ENCODE peak calls at places on chromosomes 2 and 18, in four cellular contexts. H is fibroblast of the aortic adventitia, E is IMR-90, M is right lobe of liver. G is an unnamed sample.

GRCh38 chr2:75641587-75641986 is 5.0 kb upstream of the MRPL19 start:
- DNase-seq in H (peak), E (peak), M (no peak), G (no peak)

GRCh38 chr18:44778788-44779187 is 98.1 kb downstream of the SETBP1 start:
- DNase-seq in H (no peak), E (no peak), M (no peak), G (no peak)

GRCh38 chr2:50438293-50438692 is 593.6 kb downstream of the NRXN1 start:
- DNase-seq in H (no peak), E (no peak), M (no peak), G (no peak)

GRCh38 chr2:43075054-43075593 is 151.3 kb downstream of the ZFP36L2 start:
- DNase-seq in H (peak), E (peak), M (no peak), G (no peak)

GRCh38 chr2:178796079-178796677 is 11.0 kb downstream of the TTN start:
- DNase-seq in H (peak), E (peak), M (no peak), G (no peak)

GRCh38 chr2:192314800-192315481 is 120.2 kb upstream of the TMEFF2 start:
- DNase-seq in H (no peak), E (no peak), M (no peak), G (peak)

GRCh38 chr2:37570773-37571570 is 100.5 kb downstream of the CDC42EP3 start:
- DNase-seq in H (peak), E (peak), M (no peak), G (no peak)

GRCh38 chr2:142044168-142044567 is 86.6 kb downstream of the LRP1B start:
- DNase-seq in H (no peak), E (no peak), M (no peak), G (no peak)

GRCh38 chr2:100012575-100012974 is 129.8 kb downstream of the AFF3 start:
- DNase-seq in H (no peak), E (peak), M (no peak), G (no peak)

GRCh38 chr18:72738136-72738535 is 129.7 kb downstream of the NETO1 start:
- DNase-seq in H (no peak), E (no peak), M (no peak), G (no peak)

GRCh38 chr2:113105047-113105446 is 22.4 kb upstream of the IL1RN start:
- DNase-seq in H (peak), E (peak), M (no peak), G (no peak)

GRCh38 chr2:235168174-235168979 is 216.6 kb downstream of the SH3BP4 start:
- DNase-seq in H (no peak), E (no peak), M (no peak), G (no peak)

GRCh38 chr2:120948662-120949011 is 213.0 kb downstream of the GLI2 start:
- DNase-seq in H (no peak), E (no peak), M (no peak), G (no peak)

GRCh38 chr2:226995625-226996041 is 159.8 kb downstream of the RHBDD1 start:
- DNase-seq in H (peak), E (peak), M (peak), G (no peak)

GRCh38 chr2:61426267-61426897 is 44.5 kb downstream of the USP34 start:
- DNase-seq in H (no peak), E (no peak), M (no peak), G (no peak)

GRCh38 chr18:24497052-24497754 is 36.8 kb downstream of the HRH4 start:
- DNase-seq in H (peak), E (peak), M (no peak), G (no peak)

GRCh38 chr18:39555511-39555910 is 1989.9 kb upstream of the CELF4 start:
- DNase-seq in H (no peak), E (no peak), M (no peak), G (no peak)

GRCh38 chr18:422966-423365 is 77.5 kb downstream of the COLEC12 start:
- DNase-seq in H (no peak), E (no peak), M (no peak), G (no peak)

GRCh38 chr18:6194640-6195039 is 220.1 kb downstream of the L3MBTL4 start:
- DNase-seq in H (no peak), E (no peak), M (no peak), G (no peak)

GRCh38 chr2:224983719-224984388 is 58.4 kb downstream of the DOCK10 start:
- DNase-seq in H (peak), E (peak), M (no peak), G (no peak)

GRCh38 chr2:186605041-186605440 is 15.2 kb downstream of the ITGAV start:
- DNase-seq in H (peak), E (no peak), M (peak), G (no peak)

GRCh38 chr2:207073791-207074678 is 91.7 kb downstream of the KLF7 start:
- DNase-seq in H (no peak), E (peak), M (peak), G (no peak)

GRCh38 chr2:231297108-231297908 is 98.2 kb upstream of the B3GNT7 start:
- DNase-seq in H (peak), E (peak), M (peak), G (no peak)

GRCh38 chr2:209441541-209441940 is 17.7 kb downstream of the MAP2 start:
- DNase-seq in H (peak), E (no peak), M (no peak), G (no peak)

DNA sequence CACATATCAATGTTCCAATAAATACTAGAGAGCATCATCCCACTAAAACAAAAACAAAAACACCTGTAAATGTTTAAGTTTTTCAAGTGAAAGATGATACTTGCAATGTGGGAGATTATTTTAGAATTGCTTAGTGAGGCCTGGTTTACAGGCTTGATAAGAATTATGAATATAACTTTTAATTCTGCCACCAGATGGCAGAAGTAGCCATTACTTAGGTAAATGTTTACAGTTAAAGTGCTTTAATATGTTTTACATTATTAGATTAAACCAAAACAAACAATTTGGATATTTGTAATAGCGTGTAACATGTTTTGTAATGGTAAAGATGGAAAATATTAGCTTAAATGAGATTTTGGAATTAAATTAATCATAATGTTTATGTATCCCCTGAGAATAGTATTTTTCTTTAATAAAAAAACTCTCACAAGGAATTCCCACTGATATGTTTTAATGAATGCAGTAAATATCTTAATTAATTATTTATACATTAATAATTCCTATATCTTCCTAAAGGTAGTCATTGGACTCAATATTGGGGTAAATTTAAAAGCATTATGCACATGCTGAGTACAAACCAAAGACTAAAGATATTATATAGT is 522.0 kb downstream of the SPAG16 start:
- DNase-seq in H (peak), E (peak), M (no peak), G (no peak)
- TF ChIP-seq CTCF in H (peak), E (peak), M (peak), G (peak)

GRCh38 chr18:9716375-9716774 is 8.3 kb downstream of the RAB31 start:
- DNase-seq in H (no peak), E (no peak), M (no peak), G (no peak)
- TF ChIP-seq CTCF in H (no peak), E (no peak), M (no peak), G (no peak)

GRCh38 chr2:30336978-30337841 is 105.9 kb downstream of the LBH start:
- DNase-seq in H (no peak), E (peak), M (no peak), G (no peak)

GRCh38 chr2:30331869-30332268 is 100.5 kb downstream of the LBH start:
- DNase-seq in H (no peak), E (no peak), M (no peak), G (no peak)

GRCh38 chr2:30332791-30333453 is 101.6 kb downstream of the LBH start:
- DNase-seq in H (no peak), E (no peak), M (no peak), G (no peak)

GRCh38 chr2:30335981-30336538 is 104.7 kb downstream of the LBH start:
- DNase-seq in H (peak), E (no peak), M (no peak), G (no peak)

DNA sequence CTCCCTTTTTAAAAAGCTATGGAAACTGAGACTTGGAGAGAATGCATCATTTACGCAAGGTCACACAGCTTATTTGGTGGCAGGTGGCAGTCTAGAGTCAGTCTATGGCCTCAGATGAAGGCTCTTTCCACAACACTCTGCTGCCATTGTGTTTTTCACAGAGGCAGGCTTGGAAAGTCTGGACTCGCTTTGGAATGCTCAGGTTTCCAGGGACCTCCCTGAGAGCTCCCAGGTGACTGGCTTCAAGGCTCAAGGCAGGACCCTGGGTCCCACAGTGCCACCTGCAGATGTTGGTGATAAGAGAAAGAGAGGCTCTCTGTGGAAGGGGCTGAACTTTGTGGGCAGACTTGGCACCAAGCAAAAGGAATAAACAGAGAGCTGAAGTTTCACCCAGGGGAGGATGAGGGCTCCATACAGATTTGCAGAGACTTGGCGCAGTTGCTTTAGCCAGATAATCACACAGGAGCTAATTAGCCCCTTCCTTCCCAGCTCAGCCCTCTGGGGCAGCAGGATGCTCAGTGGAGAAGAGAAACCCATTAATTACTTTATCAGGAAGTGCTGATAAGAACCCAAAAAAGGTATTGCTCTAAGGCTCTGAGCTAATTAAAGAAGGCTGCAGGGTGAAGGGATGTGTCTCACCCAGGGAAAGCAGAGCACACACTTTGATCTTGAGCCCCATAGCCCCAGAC is 103.5 kb downstream of the LBH start:
- DNase-seq in H (no peak), E (no peak), M (no peak), G (no peak)
- TF ChIP-seq CTCF in H (no peak), E (no peak), M (no peak), G (peak)

DNA sequence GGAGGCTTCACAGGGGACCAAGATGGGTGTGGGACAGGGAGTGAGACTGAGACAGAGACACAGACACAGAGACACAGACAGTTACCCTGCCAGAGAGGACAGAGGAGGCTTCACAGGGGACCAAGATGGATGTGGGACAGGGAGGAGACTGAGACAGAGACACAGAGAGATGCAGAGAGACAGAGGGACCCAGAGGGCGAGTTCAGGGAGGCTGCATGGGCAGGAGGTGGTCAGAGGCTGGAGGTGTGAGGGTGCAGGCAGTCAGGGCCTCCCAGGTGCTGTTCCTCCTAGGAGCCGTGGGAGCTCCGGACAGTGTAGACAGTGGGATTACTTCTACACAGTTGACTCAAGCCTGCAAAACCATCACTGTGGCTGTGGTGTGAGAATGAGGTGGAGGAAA is 206.2 kb upstream of the PXDN start:
- DNase-seq in H (no peak), E (no peak), M (no peak), G (no peak)
- TF ChIP-seq CTCF in H (no peak), E (no peak), M (no peak), G (no peak)

DNA sequence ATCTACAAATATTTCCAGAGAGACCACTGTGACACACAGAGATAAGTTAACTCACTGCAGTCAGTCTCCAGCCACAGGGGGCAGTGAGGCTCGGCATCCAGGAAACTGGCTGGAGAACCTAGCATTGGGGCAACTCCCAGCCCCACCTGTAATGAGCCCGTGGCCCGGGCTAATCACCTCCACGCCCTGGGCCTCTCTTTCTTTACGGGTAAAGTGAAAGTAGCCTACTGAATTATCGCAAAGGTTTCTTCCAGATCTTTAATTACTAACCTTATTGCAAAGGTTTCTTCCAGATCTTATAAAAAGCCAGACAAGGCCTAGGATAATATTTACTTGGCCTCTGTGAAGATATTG is 45.6 kb upstream of the ACAA2 start:
- DNase-seq in H (no peak), E (no peak), M (no peak), G (no peak)
- TF ChIP-seq CTCF in H (no peak), E (no peak), M (no peak), G (peak)

GRCh38 chr18:76255070-76255683 is 239.9 kb downstream of the ZNF516 start:
- DNase-seq in H (no peak), E (no peak), M (no peak), G (no peak)

GRCh38 chr18:76259726-76260125 is 235.3 kb downstream of the ZNF516 start:
- DNase-seq in H (no peak), E (no peak), M (no peak), G (no peak)

GRCh38 chr18:76258209-76258608 is 236.8 kb downstream of the ZNF516 start:
- DNase-seq in H (no peak), E (peak), M (no peak), G (no peak)

GRCh38 chr18:76259012-76259568 is 236.0 kb downstream of the ZNF516 start:
- DNase-seq in H (no peak), E (no peak), M (no peak), G (no peak)

DNA sequence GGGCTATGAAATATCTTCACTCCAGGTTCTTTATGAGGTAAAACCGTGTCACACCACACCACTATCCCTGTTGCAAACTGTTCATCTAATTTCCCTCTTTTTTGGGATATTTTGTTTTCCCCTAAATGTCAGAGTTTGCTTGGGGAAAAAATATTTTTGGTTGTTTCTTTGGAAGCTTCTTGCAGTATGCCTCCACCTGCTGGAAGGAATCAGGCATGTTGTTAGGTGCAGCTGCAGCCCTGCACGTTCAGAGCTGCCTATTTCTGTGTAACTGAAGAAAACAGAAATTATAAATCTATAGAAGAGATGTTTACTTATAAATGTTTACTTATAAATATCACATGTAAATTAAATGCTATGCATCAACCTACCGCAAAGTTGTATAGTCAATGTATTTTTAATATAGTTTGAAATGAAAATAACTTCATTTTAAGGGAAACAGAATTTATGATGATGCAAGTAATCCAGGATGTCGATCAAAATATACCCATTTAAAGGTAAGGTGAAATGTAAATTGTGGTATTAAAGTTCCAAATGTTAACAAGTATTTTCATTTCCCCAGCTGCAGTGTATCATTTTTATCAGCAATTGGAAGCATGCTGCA is 238.0 kb downstream of the ZNF516 start:
- DNase-seq in H (peak), E (peak), M (no peak), G (no peak)
- TF ChIP-seq CTCF in H (peak), E (peak), M (peak), G (peak)

GRCh38 chr2:42013409-42013808 is 34.4 kb upstream of the PKDCC start:
- DNase-seq in H (no peak), E (no peak), M (no peak), G (no peak)

GRCh38 chr2:42009657-42010580 is 37.9 kb upstream of the PKDCC start:
- DNase-seq in H (peak), E (peak), M (no peak), G (no peak)

GRCh38 chr2:42012137-42012536 is 35.7 kb upstream of the PKDCC start:
- DNase-seq in H (no peak), E (no peak), M (no peak), G (no peak)

GRCh38 chr2:42010743-42011298 is 37.0 kb upstream of the PKDCC start:
- DNase-seq in H (peak), E (peak), M (no peak), G (no peak)

GRCh38 chr2:42012651-42013050 is 35.2 kb upstream of the PKDCC start:
- DNase-seq in H (no peak), E (no peak), M (no peak), G (no peak)
- TF ChIP-seq CTCF in H (no peak), E (no peak), M (no peak), G (peak)

GRCh38 chr18:4599312-4599711 is 144.2 kb upstream of the DLGAP1 start:
- DNase-seq in H (no peak), E (no peak), M (no peak), G (no peak)
- TF ChIP-seq CTCF in H (no peak), E (no peak), M (no peak), G (no peak)

G was measured in chondrocyte.